ENCODE peak calls at places on chromosomes 12 and 14, in six cellular contexts. A is ovary, K is fibroblast of lung, R is left ventricle myocardium inferior, Q is WERI-Rb-1, M is breast epithelium. I is an unnamed sample.

GRCh38 chr12:73589220-73589619 is 948.4 kb upstream of the ATXN7L3B start:
- DNase-seq in M (no peak), R (no peak), K (no peak), Q (no peak), A (no peak), I (no peak)

GRCh38 chr12:59850268-59850667 is 254.4 kb downstream of the SLC16A7 start:
- DNase-seq in R (no peak), K (no peak), M (no peak), Q (peak; percentile 12), A (no peak), I (no peak)

GRCh38 chr14:79201545-79202247 is 1009.6 kb downstream of the DIO2 start:
- DNase-seq in A (no peak), M (no peak), R (no peak), Q (no peak), K (no peak), I (no peak)

GRCh38 chr12:2287151-2287550 is 234.4 kb downstream of the CACNA1C start:
- DNase-seq in A (no peak), K (no peak), R (no peak), M (no peak), Q (no peak), I (peak; percentile 37)

GRCh38 chr14:61342486-61342885 is 21.1 kb downstream of the PRKCH start:
- DNase-seq in K (no peak), M (peak; percentile 32), R (no peak), Q (no peak), A (no peak), I (no peak)

GRCh38 chr12:109682708-109683060 is 30.9 kb upstream of the FAM222A start:
- DNase-seq in Q (no peak), M (no peak), K (no peak), R (no peak), A (no peak), I (no peak)

GRCh38 chr12:29415111-29415510 is 34.1 kb upstream of the ERGIC2 start:
- DNase-seq in K (no peak), R (no peak), A (no peak), M (no peak), Q (no peak), I (no peak)

GRCh38 chr12:41269056-41269455 is 80.9 kb downstream of the PDZRN4 start:
- DNase-seq in Q (no peak), K (no peak), M (no peak), R (no peak), A (no peak), I (no peak)

GRCh38 chr14:100586153-100586519 is 1.1 kb downstream of the BEGAIN start:
- DNase-seq in M (no peak), Q (no peak), K (no peak), R (peak; percentile 13), A (no peak), I (no peak)

GRCh38 chr12:122090759-122091535 is 12.4 kb downstream of the MLXIP start:
- DNase-seq in A (no peak), M (no peak), R (no peak), Q (no peak), K (peak; percentile 98), I (no peak)

GRCh38 chr14:36405589-36406274 is 85.3 kb upstream of the MBIP start:
- DNase-seq in K (no peak), Q (no peak), M (no peak), R (no peak), A (no peak), I (no peak)

GRCh38 chr12:28173440-28173839 is 16.8 kb upstream of the CCDC91 start:
- DNase-seq in A (no peak), Q (no peak), R (no peak), K (no peak), M (no peak), I (no peak)

GRCh38 chr12:50964432-50964831 is 12.1 kb downstream of the HIGD1C start:
- DNase-seq in M (no peak), K (no peak), R (no peak), Q (no peak), A (no peak), I (no peak)

GRCh38 chr14:79225815-79226214 is 985.5 kb downstream of the DIO2 start:
- DNase-seq in Q (peak; percentile 38), M (no peak), K (no peak), R (no peak), A (no peak), I (no peak)

GRCh38 chr12:15562263-15562662 is 226.9 kb downstream of the EPS8 start:
- DNase-seq in M (no peak), Q (no peak), R (no peak), A (no peak), K (no peak), I (no peak)

GRCh38 chr12:56202366-56202765 is 13.1 kb upstream of the SMARCC2 start:
- DNase-seq in K (no peak), Q (no peak), M (no peak), R (no peak), A (no peak), I (no peak)

GRCh38 chr14:50677527-50678063 is 9.5 kb upstream of the SAV1 start:
- DNase-seq in R (no peak), M (peak; percentile 59), Q (no peak), K (peak; percentile 43), A (no peak), I (no peak)

GRCh38 chr14:36520601-36521525 is 831 bp upstream of the NKX2-1 start:
- DNase-seq in A (no peak), R (no peak), Q (no peak), M (no peak), K (peak; percentile 11), I (peak; percentile 89)

GRCh38 chr14:103527408-103528157 is 1.4 kb upstream of the TRMT61A start:
- DNase-seq in A (no peak), Q (no peak), K (no peak), R (no peak), M (no peak), I (no peak)

GRCh38 chr12:28857327-28857726 is 291.8 kb upstream of the FAR2 start:
- DNase-seq in Q (no peak), M (no peak), R (no peak), K (no peak), A (no peak), I (no peak)

GRCh38 chr14:44795725-44796124 is 166.0 kb downstream of the KLHL28 start:
- DNase-seq in Q (no peak), A (no peak), M (no peak), K (no peak), R (no peak), I (no peak)

GRCh38 chr14:84961637-84962036 is 568.3 kb upstream of the FLRT2 start:
- DNase-seq in M (no peak), R (peak; percentile 13), A (no peak), Q (no peak), K (no peak), I (no peak)

GRCh38 chr14:73264080-73264895 is 27.0 kb downstream of the PAPLN start:
- DNase-seq in K (no peak), Q (no peak), R (no peak), M (no peak), A (no peak), I (no peak)

GRCh38 chr12:111330800-111331752 is 37.8 kb downstream of the PHETA1 start:
- DNase-seq in Q (peak; percentile 34), M (no peak), K (peak; percentile 57), R (no peak), A (no peak), I (peak; percentile 75)

GRCh38 chr14:98138666-98139065 is 1133.3 kb downstream of the BCL11B start:
- DNase-seq in A (no peak), K (peak; percentile 2), R (no peak), M (no peak), Q (peak; percentile 23), I (peak; percentile 83)

GRCh38 chr12:122976648-122976975 is 1.6 kb downstream of the OGFOD2 start:
- DNase-seq in R (no peak), Q (no peak), K (no peak), M (no peak), A (no peak), I (peak; percentile 49)

GRCh38 chr14:104183796-104184195 is 45.4 kb downstream of the KIF26A start:
- DNase-seq in M (no peak), K (no peak), A (no peak), Q (no peak), R (no peak), I (no peak)

GRCh38 chr12:76480800-76481199 is 78.8 kb downstream of the OSBPL8 start:
- DNase-seq in R (no peak), M (no peak), K (no peak), A (no peak), Q (no peak), I (no peak)
- H3K27ac ChIP-seq in R (no peak overlapping the region), M (no peak overlapping the region), K (no peak overlapping the region), A (no peak overlapping the region), Q (no peak overlapping the region), I (no peak overlapping the region)

DNA sequence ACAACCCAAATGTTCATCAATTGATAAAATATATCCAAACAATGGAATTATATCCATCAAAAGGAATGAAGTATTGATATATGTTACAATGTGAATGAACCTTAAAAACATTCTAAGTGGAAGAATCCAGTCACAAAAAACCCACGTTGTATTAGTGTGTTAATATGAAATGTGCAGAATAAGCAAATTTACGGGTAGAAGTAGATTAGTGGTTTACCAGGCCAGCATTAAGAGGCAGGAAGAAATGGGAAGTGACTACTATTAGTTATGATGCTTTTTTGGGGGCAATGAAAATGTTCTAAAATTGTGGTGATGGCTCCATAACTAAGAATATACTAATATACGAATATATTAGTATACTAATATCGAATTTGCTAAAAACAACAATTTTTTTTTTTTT is 1.5 kb downstream of the COX16 start:
- DNase-seq in M (no peak), K (no peak), R (no peak), Q (no peak), A (no peak), I (no peak)
- H3K36me3 ChIP-seq in M (no peaks in the 10 kb centered on the region), K (no peaks in the 10 kb centered on the region), R (no peaks in the 10 kb centered on the region), Q (no peaks in the 10 kb centered on the region), A (no peaks in the 10 kb centered on the region), I (no peaks in the 10 kb centered on the region)

DNA sequence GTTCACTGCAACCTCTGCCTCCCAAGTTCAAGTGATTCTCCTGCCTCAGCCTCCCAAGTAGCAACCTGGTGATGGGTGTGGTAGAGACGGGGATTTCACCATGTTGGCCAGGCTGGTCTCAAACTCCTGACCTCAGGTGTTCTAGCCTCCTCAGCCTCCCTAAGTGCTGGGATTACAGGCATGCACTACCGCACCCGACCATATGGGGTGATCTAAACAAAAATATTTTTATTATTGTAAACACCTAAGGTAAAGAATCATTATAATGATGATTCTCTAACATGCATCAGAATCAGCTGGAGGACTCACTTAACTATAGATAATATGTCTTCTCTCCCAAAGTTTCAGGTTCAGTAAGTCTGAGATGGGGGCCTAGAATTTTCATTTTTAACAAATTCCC is 96.2 kb upstream of the ALG10 start:
- DNase-seq in K (no peak), A (no peak), R (no peak), Q (no peak), M (no peak), I (no peak)
- TF ChIP-seq CTCF in K (no peak), A (no peak), R (no peak), Q (no peak), M (no peak), I (peak; percentile 60)

GRCh38 chr12:70082997-70083676 is 160.1 kb upstream of the CNOT2 start:
- DNase-seq in A (no peak), M (no peak), K (no peak), Q (no peak), R (no peak), I (no peak)

GRCh38 chr12:70080577-70080976 is 162.7 kb upstream of the CNOT2 start:
- DNase-seq in A (no peak), M (no peak), K (no peak), R (no peak), Q (no peak), I (no peak)

GRCh38 chr12:70078161-70078560 is 165.1 kb upstream of the CNOT2 start:
- DNase-seq in A (no peak), R (no peak), K (no peak), M (no peak), Q (no peak), I (no peak)

GRCh38 chr12:70074510-70074909 is 168.7 kb upstream of the CNOT2 start:
- DNase-seq in K (no peak), R (no peak), M (no peak), Q (no peak), A (no peak), I (peak; percentile 84)

GRCh38 chr12:70077441-70077840 is 165.8 kb upstream of the CNOT2 start:
- DNase-seq in R (no peak), M (no peak), A (no peak), Q (no peak), K (no peak), I (no peak)
- H3K27ac ChIP-seq in R (no peak overlapping the region), M (no peak overlapping the region), A (no peak overlapping the region), Q (no peak overlapping the region), K (no peak overlapping the region), I (no peak overlapping the region)

I was measured in endodermal cell.